ENCODE peak calls at places on chromosomes 5 and 9, in eight cellular contexts. T is A549, G is HCT116, J is SK-N-SH, A is HepG2, N is K562, Y is H1, Q is GM12878. L is an unnamed sample.

GRCh38 chr5:107538331-107539162 is 132.2 kb downstream of the EFNA5 start:
- DNase-seq in G (no peak), N (no peak), A (no peak), Q (no peak), T (no peak), J (no peak), Y (no peak), L (no peak)

GRCh38 chr9:133619791-133620190 is 10.6 kb upstream of the FAM163B start:
- DNase-seq in N (no peak), G (no peak), J (no peak), Y (no peak), Q (no peak), A (no peak), T (no peak), L (no peak)

GRCh38 chr5:84218546-84218945 is 166.1 kb downstream of the EDIL3 start:
- DNase-seq in J (no peak), N (no peak), A (no peak), G (no peak), Q (no peak), T (no peak), Y (no peak), L (no peak)

GRCh38 chr5:119706049-119706448 is 76.7 kb downstream of the FAM170A start:
- DNase-seq in A (no peak), N (no peak), T (no peak), Y (no peak), J (no peak), G (no peak), Q (no peak), L (no peak)

GRCh38 chr9:132516911-132517310 is 65.5 kb upstream of the BARHL1 start:
- DNase-seq in T (no peak), J (peak; percentile 54), G (no peak), Y (no peak), A (no peak), N (no peak), Q (no peak), L (no peak)

GRCh38 chr9:137113385-137114159 is 961 bp downstream of the DPP7 start:
- DNase-seq in Q (no peak), T (no peak), G (no peak), N (peak; percentile 62), J (peak; percentile 76), A (no peak), Y (peak; percentile 66), L (no peak)

GRCh38 chr5:178989311-178989710 is 5.8 kb downstream of the GRM6 start:
- DNase-seq in J (no peak), Y (no peak), Q (no peak), T (no peak), A (no peak), N (no peak), G (no peak), L (no peak)

GRCh38 chr5:24353606-24354005 is 291.2 kb downstream of the CDH10 start:
- DNase-seq in T (no peak), G (no peak), J (no peak), Q (no peak), N (no peak), Y (no peak), A (no peak), L (no peak)

GRCh38 chr5:173498286-173498685 is 118.2 kb downstream of the BOD1 start:
- DNase-seq in J (no peak), Q (no peak), Y (peak; percentile 39), A (no peak), G (no peak), N (no peak), T (no peak), L (no peak)

GRCh38 chr9:99778829-99779228 is 42.9 kb upstream of the NR4A3 start:
- DNase-seq in A (no peak), N (no peak), Q (no peak), T (no peak), G (no peak), J (no peak), Y (no peak), L (no peak)

GRCh38 chr5:141559481-141559880 is 59.3 kb downstream of the DIAPH1 start:
- DNase-seq in N (no peak), Y (no peak), A (no peak), J (no peak), G (no peak), T (no peak), Q (no peak), L (peak; percentile 4)

DNA sequence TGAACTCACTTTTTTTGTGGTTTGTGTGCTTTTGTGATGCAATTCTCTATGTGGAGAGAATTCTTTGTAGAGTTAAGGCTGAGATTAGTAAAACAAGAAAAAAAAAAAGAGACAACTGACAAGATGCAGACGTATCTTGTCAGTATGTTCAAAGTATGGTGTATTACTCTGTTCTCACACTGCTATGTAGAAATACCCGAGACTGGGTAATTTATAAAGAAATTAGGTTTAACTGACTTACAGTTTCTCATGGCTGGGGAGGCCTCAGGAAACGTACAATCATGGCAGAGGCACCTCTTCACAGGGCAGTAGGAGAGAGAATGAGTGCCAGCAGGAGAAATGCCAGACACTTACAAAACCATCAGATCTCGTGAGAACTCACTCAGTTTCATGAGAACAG is 475.2 kb upstream of the CDH18 start:
- DNase-seq in A (no peak), Y (no peak), G (no peak), N (no peak), T (no peak), J (no peak), Q (no peak), L (no peak)
- TF ChIP-seq MAX in A (no peak), Y (no peak), G (no peak), N (no peak), T (no peak), J (no peak), Q (no peak), L (no peak)

DNA sequence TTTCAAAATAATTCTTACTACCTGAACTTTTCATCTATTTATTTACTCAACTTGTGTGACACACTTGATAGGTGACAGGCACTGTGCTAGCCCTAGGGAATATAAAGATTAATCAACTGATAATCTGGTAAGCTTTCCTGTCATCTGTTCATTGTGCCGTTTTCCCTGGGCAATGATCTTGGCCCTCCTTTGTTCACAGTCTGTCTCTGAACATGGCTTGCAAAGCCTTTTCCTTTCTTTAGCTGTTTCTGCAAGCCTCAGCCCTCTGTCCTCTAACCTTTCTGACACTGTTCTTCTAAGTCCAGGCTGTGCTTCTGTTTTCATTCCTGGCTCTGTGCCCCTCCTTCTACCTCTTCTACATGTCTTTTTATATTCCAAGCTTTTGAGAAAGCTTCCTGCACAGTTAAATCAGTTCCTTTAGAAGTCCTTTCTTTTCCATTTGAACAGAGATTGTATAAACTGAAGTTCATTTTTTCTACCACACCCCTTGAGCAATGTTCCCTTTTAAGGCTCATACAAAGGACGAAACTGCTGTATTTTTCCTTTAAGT is 803.0 kb upstream of the ZNF608 start:
- DNase-seq in Q (no peak), J (peak; percentile 45), G (no peak), A (no peak), Y (no peak), N (no peak), T (no peak), L (peak; percentile 87)
- H3K27ac ChIP-seq in Q (no peak overlapping the region), J (peak overlapping the region; percentile 92), G (no peak overlapping the region), A (no peak overlapping the region), Y (no peak overlapping the region), N (no peak overlapping the region), T (no peak overlapping the region), L (peak overlapping the region; percentile 69)

GRCh38 chr5:30574761-30575160 is 618.7 kb upstream of the CDH6 start:
- DNase-seq in N (no peak), A (no peak), J (no peak), Q (no peak), G (no peak), T (no peak), Y (no peak), L (no peak)

GRCh38 chr5:30572279-30572678 is 621.2 kb upstream of the CDH6 start:
- DNase-seq in Q (no peak), A (peak; percentile 3), G (no peak), T (no peak), Y (no peak), J (no peak), N (no peak), L (no peak)
- TF ChIP-seq MAX in Q (no peak), A (no peak), G (no peak), T (no peak), Y (no peak), J (no peak), N (no peak), L (no peak)

GRCh38 chr5:176364765-176365662 is at the start of gene ARL10:
- DNase-seq in A (no peak), G (no peak), Q (no peak), J (peak; percentile 91), T (no peak), N (no peak), Y (peak; percentile 72), L (peak; percentile 48)

GRCh38 chr5:176360894-176361436 is 599 bp downstream of the KIAA1191 start:
- DNase-seq in N (no peak), G (no peak), Q (no peak), J (no peak), A (no peak), Y (no peak), T (peak; percentile 14), L (peak; percentile 39)

GRCh38 chr5:176362098-176362442 is 506 bp upstream of the KIAA1191 start:
- DNase-seq in Y (no peak), J (no peak), N (no peak), Q (no peak), G (no peak), A (no peak), T (no peak), L (no peak)

GRCh38 chr5:176359658-176360057 is 1.9 kb downstream of the KIAA1191 start:
- DNase-seq in A (no peak), Y (no peak), Q (no peak), T (no peak), J (no peak), G (no peak), N (no peak), L (no peak)

GRCh38 chr5:176361437-176362097 is at the start of gene KIAA1191:
- DNase-seq in Y (peak; percentile 90), A (peak; percentile 86), T (peak; percentile 87), N (peak; percentile 92), G (peak; percentile 77), J (peak; percentile 92), Q (peak; percentile 83), L (peak; percentile 94)
- H3K27ac ChIP-seq in Y (peak within 1 kb of the TSS; percentile 88), A (peak within 1 kb of the TSS; percentile 60), T (peak within 1 kb of the TSS; percentile 88), N (peak within 1 kb of the TSS; percentile 75), G (peak within 1 kb of the TSS; percentile 72), J (peak within 1 kb of the TSS; percentile 80), Q (peak within 1 kb of the TSS; percentile 81), L (peak within 1 kb of the TSS; percentile 67)

DNA sequence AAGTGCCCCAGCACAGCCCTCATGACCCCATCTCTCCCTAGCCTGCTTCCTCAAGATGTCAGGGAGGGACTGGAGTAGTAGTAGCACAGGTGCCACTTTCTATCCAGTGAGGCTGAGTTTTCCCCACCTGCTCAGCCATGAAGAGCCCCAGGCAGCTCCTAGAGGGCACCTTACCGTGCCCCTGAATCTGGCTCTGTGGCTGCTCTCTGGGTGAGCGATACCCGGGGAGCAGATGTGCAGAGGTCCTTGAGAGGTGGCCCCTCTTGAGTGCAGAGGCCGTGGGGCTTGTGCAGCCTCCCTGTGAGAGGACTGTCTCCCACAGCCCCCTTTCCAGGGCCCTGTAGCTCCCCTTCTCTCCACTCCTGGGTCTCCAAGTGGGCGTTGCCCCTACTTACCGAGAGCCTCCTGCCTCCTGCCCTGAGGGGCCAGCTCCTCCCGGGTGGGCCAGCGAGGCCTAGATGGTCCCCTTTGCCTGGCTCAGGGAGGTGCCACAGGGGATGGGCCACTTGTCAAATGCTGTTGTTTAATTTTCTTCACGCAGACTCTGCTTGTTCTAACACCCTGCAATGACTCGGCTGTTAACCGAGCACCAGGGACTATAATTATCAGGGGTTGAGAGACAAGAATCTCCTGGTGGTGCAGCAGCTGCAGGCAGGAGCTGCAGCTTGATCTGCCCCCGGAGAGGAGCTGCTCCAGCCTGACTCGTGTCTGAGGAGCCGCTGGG is 29.6 kb upstream of the PITX1 start:
- DNase-seq in G (no peak), J (no peak), Q (no peak), A (no peak), N (peak; percentile 41), T (no peak), Y (no peak), L (no peak)
- TF ChIP-seq MAX in G (no peak), J (no peak), Q (no peak), A (no peak), N (no peak), T (no peak), Y (no peak), L (no peak)